ENCODE peak calls at places on chromosome 21, in four cellular contexts. X is cardiac muscle cell, L is aorta, A is left ventricle myocardium inferior. C is an unnamed sample.

GRCh38 chr21:38956791-38957571 is 151.3 kb downstream of the ETS2 start:
- DNase-seq in A (no peak), L (no peak), X (peak; percentile 86), C (peak; percentile 46)

GRCh38 chr21:28419110-28419509 is 573.6 kb downstream of the LTN1 start:
- DNase-seq in A (no peak), X (no peak), L (no peak), C (no peak)

GRCh38 chr21:41011968-41012367 is 156.0 kb upstream of the BACE2 start:
- DNase-seq in L (no peak), A (no peak), X (no peak), C (no peak)

GRCh38 chr21:45259206-45259795 is 28.4 kb downstream of the POFUT2 start:
- DNase-seq in L (no peak), A (no peak), X (no peak), C (no peak)

GRCh38 chr21:21612446-21612845 is 614.2 kb downstream of the NCAM2 start:
- DNase-seq in A (no peak), X (no peak), L (no peak), C (no peak)

GRCh38 chr21:44881586-44881939 is 8.1 kb upstream of the PTTG1IP start:
- DNase-seq in X (no peak), A (no peak), L (no peak), C (no peak)

GRCh38 chr21:16572032-16572431 is 842.2 kb downstream of the USP25 start:
- DNase-seq in A (no peak), L (no peak), X (no peak), C (no peak)

GRCh38 chr21:39562791-39563770 is 49.7 kb upstream of the B3GALT5 start:
- DNase-seq in X (no peak), A (no peak), L (no peak), C (no peak)

GRCh38 chr21:42421018-42421793 is 17.5 kb downstream of the UBASH3A start:
- DNase-seq in L (no peak), X (no peak), A (no peak), C (peak; percentile 7)

GRCh38 chr21:42423685-42424084 is 20.0 kb downstream of the UBASH3A start:
- DNase-seq in X (no peak), A (no peak), L (no peak), C (no peak)

GRCh38 chr21:42425603-42425985 is 21.9 kb downstream of the UBASH3A start:
- DNase-seq in L (no peak), A (no peak), X (no peak), C (no peak)

GRCh38 chr21:42424848-42425602 is 21.3 kb downstream of the UBASH3A start:
- DNase-seq in X (no peak), A (no peak), L (no peak), C (peak; percentile 39)

GRCh38 chr21:42423197-42423675 is 19.5 kb downstream of the UBASH3A start:
- DNase-seq in X (no peak), L (no peak), A (no peak), C (peak; percentile 30)
- H3K4me3 ChIP-seq in X (no peak overlapping the region), L (no peak overlapping the region), A (no peak overlapping the region), C (no peak overlapping the region)

DNA sequence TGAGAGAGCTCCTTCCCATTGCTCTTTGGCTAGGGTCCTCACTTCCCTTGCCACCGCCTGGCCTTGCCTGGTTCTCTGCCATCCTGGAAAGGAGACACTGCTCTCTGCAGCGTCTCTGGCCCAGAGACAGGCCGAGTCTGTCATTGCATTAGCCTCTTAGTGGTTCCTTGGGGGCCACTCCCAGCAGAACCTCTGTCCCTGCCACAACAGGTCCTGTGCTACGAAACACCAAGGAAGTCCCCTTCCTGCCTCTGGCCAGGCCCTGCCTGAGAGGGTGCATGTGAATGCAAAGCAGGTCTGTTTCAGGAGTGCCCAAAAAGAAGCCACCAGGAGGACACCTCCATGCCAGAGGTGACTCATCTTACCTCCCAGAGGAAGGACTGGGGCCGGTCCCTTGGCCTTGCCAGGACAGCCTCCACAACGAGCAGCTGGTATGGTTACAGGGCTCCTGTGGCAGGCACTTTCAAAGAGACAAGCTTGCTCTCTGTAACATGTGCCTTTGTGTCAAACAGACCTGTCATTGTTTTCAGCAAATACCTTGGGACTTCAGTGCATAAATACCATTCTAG is 59.6 kb downstream of the VPS26C start:
- DNase-seq in A (no peak), X (peak; percentile 46), L (peak; percentile 50), C (peak; percentile 20)
- H3K4me3 ChIP-seq in A (peak overlapping the region; percentile 51), X (no peak overlapping the region), L (no peak overlapping the region), C (no peak overlapping the region)

GRCh38 chr21:46388206-46388880 is 64.4 kb downstream of the PCNT start:
- DNase-seq in X (no peak), L (no peak), A (no peak), C (no peak)

GRCh38 chr21:46384556-46384955 is 60.6 kb downstream of the PCNT start:
- DNase-seq in X (no peak), A (no peak), L (no peak), C (no peak)

GRCh38 chr21:46388896-46389295 is 64.9 kb downstream of the PCNT start:
- DNase-seq in L (no peak), A (no peak), X (no peak), C (no peak)

GRCh38 chr21:46386726-46387073 is 62.7 kb downstream of the PCNT start:
- DNase-seq in X (no peak), A (no peak), L (no peak), C (no peak)

DNA sequence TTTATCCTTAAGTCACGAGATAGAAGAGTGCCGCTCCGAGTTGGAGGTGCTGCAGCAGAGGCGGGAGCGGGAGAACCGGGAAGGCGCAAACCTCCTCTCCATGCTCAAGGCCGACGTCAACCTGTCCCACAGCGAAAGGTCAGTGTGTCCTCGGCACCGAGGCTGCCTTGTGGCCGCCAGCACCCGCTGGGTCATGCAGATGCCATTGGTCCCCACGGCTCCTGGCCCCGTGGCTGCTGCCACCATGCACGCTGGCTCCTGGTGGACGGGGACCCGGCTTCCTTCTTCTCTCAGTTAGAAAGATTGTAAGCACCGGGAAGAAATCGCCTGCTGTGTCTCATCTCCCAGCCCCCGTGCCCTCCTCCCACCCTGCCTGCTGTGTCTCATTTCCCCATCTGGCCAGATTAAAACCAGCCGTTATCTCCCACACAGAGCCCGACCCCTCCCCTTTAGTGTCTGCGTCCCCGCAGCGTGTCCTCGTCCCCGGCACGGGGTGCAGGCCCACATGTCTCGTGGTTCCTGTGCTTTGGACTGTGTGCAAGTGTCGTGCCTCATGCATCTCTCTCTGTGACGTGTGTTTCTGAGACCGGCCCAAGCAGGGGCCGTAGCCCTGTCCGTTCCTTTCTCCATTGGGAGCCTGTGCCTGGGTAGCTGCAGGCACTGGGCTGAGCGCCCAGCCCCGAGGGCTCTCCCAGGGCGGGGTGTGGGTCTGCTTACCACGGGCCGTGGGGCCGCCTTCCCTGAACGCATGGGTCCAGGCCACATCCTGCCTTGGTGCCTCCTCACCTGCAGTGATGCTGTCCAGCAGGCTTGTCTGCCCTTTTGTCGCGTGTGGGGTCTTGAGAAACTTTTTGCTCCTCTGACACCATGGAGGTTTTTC is 62.1 kb downstream of the PCNT start:
- DNase-seq in A (no peak), L (no peak), X (no peak), C (no peak)
- H3K4me3 ChIP-seq in A (no peak overlapping the region), L (no peak overlapping the region), X (no peak overlapping the region), C (no peak overlapping the region)

GRCh38 chr21:25127007-25127406 is 480.3 kb downstream of the MRPL39 start:
- DNase-seq in X (no peak), L (no peak), A (no peak), C (no peak)

GRCh38 chr21:25127811-25128210 is 479.5 kb downstream of the MRPL39 start:
- DNase-seq in A (no peak), L (no peak), X (no peak), C (no peak)

DNA sequence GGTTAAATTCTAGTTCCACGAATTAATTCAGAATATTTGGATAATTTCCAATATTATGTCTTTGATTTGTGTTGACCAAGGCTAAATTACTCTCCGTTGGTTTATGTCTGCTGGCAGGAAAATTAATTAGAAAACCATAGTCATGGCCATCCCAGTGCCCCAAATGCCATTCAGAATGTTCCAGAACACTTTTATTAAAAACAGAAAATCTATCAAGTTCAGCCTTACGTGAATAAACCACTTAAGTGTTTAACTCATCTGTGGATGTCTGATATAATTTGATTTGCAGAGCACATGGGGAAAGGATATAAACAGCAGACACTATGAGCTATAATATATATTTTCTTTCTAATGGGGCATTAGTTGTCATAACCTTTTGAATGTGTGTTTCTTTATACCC is 480.7 kb downstream of the MRPL39 start:
- DNase-seq in L (no peak), X (no peak), A (no peak), C (no peak)
- H3K4me3 ChIP-seq in L (no peak overlapping the region), X (no peak overlapping the region), A (no peak overlapping the region), C (no peak overlapping the region)

GRCh38 chr21:31553926-31554325 is 105.6 kb upstream of the SOD1 start:
- DNase-seq in L (no peak), X (no peak), A (no peak), C (no peak)

GRCh38 chr21:31557421-31557955 is 102.0 kb upstream of the SOD1 start:
- DNase-seq in L (no peak), A (no peak), X (peak; percentile 33), C (no peak)

GRCh38 chr21:31556662-31557061 is 102.8 kb upstream of the SOD1 start:
- DNase-seq in L (no peak), A (no peak), X (no peak), C (no peak)

GRCh38 chr21:31554511-31555022 is 104.9 kb upstream of the SOD1 start:
- DNase-seq in L (no peak), X (no peak), A (no peak), C (no peak)

GRCh38 chr21:31555741-31556191 is 103.7 kb upstream of the SOD1 start:
- DNase-seq in L (no peak), X (no peak), A (no peak), C (no peak)
- H3K4me3 ChIP-seq in L (no peak overlapping the region), X (no peak overlapping the region), A (no peak overlapping the region), C (no peak overlapping the region)

C was measured in transverse colon.